ENCODE peak calls at places on chromosomes 5 and 9, in seven cellular contexts. E is IMR-90; B is tibial artery; U is WERI-Rb-1; H is heart left ventricle; D is CD8-positive, alpha-beta T cell; W is tibial nerve. I is an unnamed sample. For H3K9me3 and H3K36me3, the result is how much of the 10 kb centered on the place peaks cover.

GRCh38 chr5:16957305-16958165 is 21.4 kb upstream of the MYO10 start:
- DNase-seq in H (no peak), W (no peak), E (peak), B (no peak), D (no peak), U (no peak), I (no peak)

GRCh38 chr9:35948901-35949318 is 9.0 kb downstream of the OR2S2 start:
- DNase-seq in E (no peak), U (no peak), H (no peak), B (no peak), W (no peak), D (no peak), I (no peak)

GRCh38 chr5:15798006-15798405 is 298.0 kb downstream of the FBXL7 start:
- DNase-seq in U (no peak), E (no peak), B (no peak), H (no peak), D (no peak), W (no peak), I (no peak)

GRCh38 chr9:79185866-79186265 is 385.9 kb upstream of the TLE4 start:
- DNase-seq in U (no peak), D (no peak), W (no peak), H (no peak), B (no peak), E (peak), I (no peak)

GRCh38 chr5:92504346-92504745 is 1076.7 kb downstream of the NR2F1-AS1 start:
- DNase-seq in U (no peak), D (no peak), B (no peak), W (no peak), E (peak), H (no peak), I (no peak)

GRCh38 chr9:121886759-121887485 is 206.2 kb downstream of the TTLL11 start:
- DNase-seq in W (no peak), H (no peak), D (no peak), E (no peak), B (no peak), U (no peak), I (no peak)

GRCh38 chr5:150159741-150160179 is 4.1 kb upstream of the PDGFRB start:
- DNase-seq in H (peak), W (no peak), U (no peak), E (peak), D (no peak), B (peak), I (no peak)

GRCh38 chr9:27162045-27162444 is 53.0 kb downstream of the TEK start:
- DNase-seq in H (no peak), W (no peak), U (no peak), E (peak), D (no peak), B (no peak), I (no peak)

DNA sequence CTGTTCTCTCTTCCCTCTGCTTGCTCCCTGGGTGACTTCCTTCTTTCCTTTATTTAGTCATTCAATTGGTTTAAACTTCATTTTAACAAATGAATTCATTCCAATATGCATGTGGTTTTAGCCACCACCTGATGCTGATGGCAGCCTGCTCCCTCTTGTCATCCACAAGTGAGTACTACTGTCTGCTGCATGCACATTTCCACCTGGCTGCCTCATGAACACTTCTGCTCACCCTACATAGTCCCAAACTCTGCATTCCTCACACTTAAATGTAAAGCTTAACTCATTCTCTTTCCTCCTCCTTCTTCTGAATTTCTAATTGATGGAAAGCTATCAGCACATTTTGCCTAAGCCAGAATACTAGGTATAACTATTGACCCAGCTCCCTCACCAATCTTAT is 184.7 kb upstream of the ZNF462 start:
- DNase-seq in U (no peak), D (no peak), E (no peak), W (no peak), B (no peak), H (no peak), I (no peak)
- H3K27ac ChIP-seq in U (no peak), D (no peak), E (no peak), W (no peak), B (no peak), H (no peak), I (no peak)

GRCh38 chr5:178463321-178464155 is 126.7 kb downstream of the COL23A1 start:
- DNase-seq in H (no peak), W (no peak), D (no peak), B (peak), E (no peak), U (no peak), I (no peak)
- H3K9me3 ChIP-seq in H (under half), W (under half), D (under half), B (under half), E (under half), U (under half), I (under half)

GRCh38 chr9:131478911-131479310 is 23.8 kb upstream of the POMT1 start:
- DNase-seq in H (no peak), D (no peak), B (no peak), W (no peak), U (no peak), E (no peak), I (no peak)
- H3K36me3 ChIP-seq in H (under half), D (half or more), B (half or more), W (under half), U (half or more), E (half or more), I (under half)

GRCh38 chr9:92962303-92962649 is 15.0 kb downstream of the FGD3 start:
- DNase-seq in W (no peak), U (no peak), D (no peak), H (no peak), B (peak), E (no peak), I (no peak)
- H3K27ac ChIP-seq in W (no peak), U (no peak), D (peak), H (no peak), B (no peak), E (no peak), I (peak)

GRCh38 chr5:1051366-1051720 is 42.7 kb downstream of the NKD2 start:
- DNase-seq in D (no peak), E (no peak), W (no peak), H (no peak), U (no peak), B (no peak), I (no peak)

GRCh38 chr5:1053391-1054017 is 44.9 kb downstream of the NKD2 start:
- DNase-seq in E (no peak), B (no peak), H (peak), W (no peak), U (no peak), D (no peak), I (no peak)

GRCh38 chr5:1052076-1052475 is 43.5 kb downstream of the NKD2 start:
- DNase-seq in H (no peak), W (no peak), D (no peak), U (no peak), E (no peak), B (no peak), I (no peak)

GRCh38 chr5:1054018-1054798 is 45.6 kb downstream of the NKD2 start:
- DNase-seq in B (no peak), W (no peak), H (no peak), U (no peak), E (no peak), D (no peak), I (no peak)

DNA sequence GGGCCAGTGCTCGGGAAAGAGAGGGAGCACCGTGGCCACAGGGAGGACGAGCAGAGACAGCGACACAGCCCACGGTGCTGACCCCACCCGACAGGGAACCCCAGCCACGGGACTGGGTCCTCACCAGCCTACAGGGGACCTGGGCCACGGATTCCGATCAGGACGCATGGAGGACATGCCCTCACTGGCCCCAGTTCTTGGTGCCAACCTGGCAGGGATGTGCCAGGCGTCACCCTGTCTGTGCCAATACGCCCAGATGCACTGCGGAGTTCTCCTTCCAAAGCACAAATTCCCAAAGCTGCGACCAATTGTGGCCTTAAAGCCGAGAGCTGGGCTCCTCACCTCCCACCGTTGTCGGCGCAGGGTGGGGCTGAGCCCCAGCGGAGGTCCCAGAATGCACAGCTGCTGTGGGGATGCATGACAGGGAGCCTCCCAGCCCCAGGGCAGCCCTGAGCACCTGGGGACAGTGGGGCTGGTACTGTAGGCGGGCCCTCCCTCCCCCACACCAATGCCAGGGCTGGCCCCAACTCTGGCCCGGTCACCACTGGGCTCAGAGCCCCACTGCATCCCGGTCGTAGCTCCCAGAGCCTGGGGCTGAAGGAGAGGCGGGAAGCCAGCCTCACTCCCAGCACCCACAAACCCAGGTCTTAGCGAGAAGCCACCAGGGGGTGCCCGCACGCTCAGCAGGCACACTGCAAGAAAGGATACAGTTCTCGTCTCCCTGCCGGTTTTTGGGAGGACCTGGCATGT is 44.2 kb downstream of the NKD2 start:
- DNase-seq in U (no peak), D (no peak), B (no peak), W (no peak), H (peak), E (no peak), I (no peak)
- H3K9me3 ChIP-seq in U (under half), D (under half), B (under half), W (under half), H (under half), E (under half), I (under half)

DNA sequence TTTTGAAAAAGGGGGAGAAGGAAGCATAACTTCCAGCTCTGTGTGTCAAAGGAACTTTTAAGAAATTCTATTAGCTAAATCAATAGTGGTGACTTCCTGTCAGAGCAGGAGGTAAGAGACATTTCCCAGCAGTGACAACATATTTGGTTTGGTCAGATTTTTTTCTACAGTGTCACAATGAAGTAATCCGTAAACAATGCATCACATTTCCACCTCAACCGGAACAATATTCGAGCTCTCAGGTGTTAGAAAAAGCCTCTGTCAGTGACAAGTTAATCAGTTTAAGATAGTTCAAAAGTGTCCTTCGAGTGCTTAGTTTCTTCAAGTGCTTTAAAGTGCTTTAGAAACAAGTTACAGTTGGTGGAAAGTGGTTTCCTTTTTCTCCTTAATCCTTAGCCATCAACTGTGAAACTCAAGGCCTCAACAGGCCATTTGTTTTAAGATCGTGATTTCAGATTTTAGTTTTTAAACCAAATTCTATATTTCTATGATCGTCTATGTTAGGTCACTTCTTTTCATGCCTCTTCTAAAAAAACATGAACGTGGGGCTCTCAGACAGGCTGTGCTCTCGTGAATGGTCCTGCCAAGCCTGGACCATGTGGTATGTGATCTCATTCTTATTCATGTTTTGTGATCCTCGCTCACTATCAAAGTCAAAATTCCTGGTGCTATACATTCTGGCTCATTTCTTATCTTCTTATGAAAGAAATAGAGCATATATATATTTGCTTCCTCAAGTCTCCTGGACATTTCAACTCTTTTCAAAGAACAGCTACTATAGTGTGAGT is 181.9 kb upstream of the HMHB1 start:
- DNase-seq in E (peak), U (no peak), H (no peak), W (no peak), B (no peak), D (no peak), I (no peak)
- H3K36me3 ChIP-seq in E (under half), U (under half), H (under half), W (under half), B (under half), D (under half), I (under half)

DNA sequence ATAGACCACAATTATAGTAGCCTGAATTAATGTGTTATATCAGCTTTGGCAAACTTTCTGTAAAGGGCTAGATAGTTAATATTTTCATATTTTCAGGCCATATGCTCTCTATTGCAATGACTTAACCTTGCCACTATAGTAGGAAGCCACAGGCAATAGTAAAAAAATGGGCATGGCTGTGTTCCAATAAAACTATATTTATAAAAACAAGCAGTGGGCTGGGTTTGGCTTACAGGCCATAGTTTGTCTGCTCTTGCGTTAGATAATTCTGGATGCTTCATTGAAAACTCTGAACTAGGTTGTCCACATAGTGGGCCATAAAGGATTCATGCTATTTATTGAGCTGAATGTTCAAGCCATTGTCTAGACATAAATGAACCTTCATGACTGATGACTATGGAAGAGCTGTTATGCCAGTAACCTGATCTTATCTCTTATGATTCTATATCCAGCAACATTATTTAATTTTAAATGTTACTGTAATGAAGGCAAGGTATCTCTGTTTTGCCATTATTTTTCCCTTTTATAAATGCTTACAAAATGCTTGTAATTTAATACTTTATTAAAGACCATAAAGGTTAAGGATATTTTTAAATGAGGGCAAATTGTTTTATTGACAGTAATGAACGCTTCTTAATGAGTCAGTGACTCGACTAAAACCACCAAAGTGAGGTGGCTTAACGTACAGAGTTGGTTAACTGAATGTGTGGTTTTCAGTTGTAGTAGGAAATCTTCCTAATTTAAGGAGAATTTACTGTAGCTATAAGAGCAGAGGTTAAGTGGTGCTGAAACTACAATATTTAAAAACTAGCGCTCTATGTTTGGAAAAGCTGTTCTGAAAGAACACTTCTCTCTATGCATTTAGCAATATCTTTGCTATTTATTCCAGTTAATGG is 560.6 kb downstream of the PRR16 start:
- DNase-seq in H (no peak), B (no peak), W (no peak), U (no peak), E (no peak), D (no peak), I (no peak)
- H3K27ac ChIP-seq in H (no peak), B (no peak), W (no peak), U (no peak), E (no peak), D (no peak), I (no peak)

DNA sequence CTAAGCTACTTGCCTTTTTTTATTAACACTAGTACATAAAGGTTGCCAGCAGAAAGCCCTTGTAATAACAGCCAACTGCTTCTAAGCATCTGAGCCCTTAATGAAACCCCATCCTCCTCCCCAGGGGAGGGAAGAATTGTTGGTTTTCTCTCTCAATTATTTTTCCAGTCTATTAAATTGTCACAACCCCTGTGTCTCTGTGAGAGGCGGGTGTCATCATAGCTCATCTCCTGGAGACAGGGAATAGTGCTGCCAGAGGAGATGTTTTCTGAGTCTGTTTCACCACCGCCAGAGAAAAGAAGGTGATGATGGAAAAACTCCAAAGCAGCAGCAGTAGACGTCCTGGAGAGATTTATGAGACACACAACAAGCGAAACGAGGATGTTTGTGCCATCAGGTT is 271.1 kb upstream of the NMUR2 start:
- DNase-seq in E (no peak), D (no peak), B (no peak), H (no peak), W (no peak), U (no peak), I (no peak)
- H3K9me3 ChIP-seq in E (under half), D (under half), B (under half), H (under half), W (under half), U (under half), I (under half)

I was measured in small intestine.